ENCODE peak calls at places on chromosome X, in four cellular contexts. F, L, T and N are unnamed samples.

GRCh38 chrX:10797493-10797892 is 177.1 kb upstream of the MID1 start:
- DNase-seq in L (peak), F (no peak), T (no peak), N (no peak)

GRCh38 chrX:140274761-140275525 is 229.9 kb downstream of the SOX3 start:
- DNase-seq in T (no peak), L (no peak), F (no peak), N (no peak)

GRCh38 chrX:102720237-102721168 is at the start of gene GPRASP3:
- DNase-seq in F (no peak), T (peak), L (peak), N (no peak)

GRCh38 chrX:119503484-119503861 is 35.2 kb downstream of the SLC25A5 start:
- DNase-seq in F (no peak), L (no peak), T (no peak), N (peak)

GRCh38 chrX:109859673-109860072 is 126.6 kb upstream of the ACSL4 start:
- DNase-seq in F (no peak), L (no peak), T (no peak), N (no peak)

GRCh38 chrX:51825432-51825831 is 68.0 kb upstream of the MAGED1 start:
- DNase-seq in F (no peak), L (no peak), T (no peak), N (no peak)

GRCh38 chrX:28126886-28127285 is 145.6 kb upstream of the DCAF8L1 start:
- DNase-seq in L (no peak), T (no peak), F (no peak), N (no peak)

GRCh38 chrX:119008122-119008744 is 33.8 kb downstream of the LONRF3 start:
- DNase-seq in L (peak), T (peak), F (no peak), N (peak)

GRCh38 chrX:10608099-10608498 is 12.3 kb downstream of the MID1 start:
- DNase-seq in T (no peak), F (no peak), L (peak), N (no peak)

GRCh38 chrX:97594825-97595224 is 711.1 kb downstream of the RPA4 start:
- DNase-seq in L (no peak), T (no peak), F (no peak), N (peak)

GRCh38 chrX:133461226-133461625 is 45.9 kb upstream of the GPC4 start:
- DNase-seq in T (no peak), F (no peak), L (no peak), N (no peak)

GRCh38 chrX:47632664-47633063 is 2.9 kb upstream of the CFP start:
- DNase-seq in L (no peak), T (no peak), F (no peak), N (no peak)

GRCh38 chrX:49282647-49283011 is 13.0 kb downstream of the PPP1R3F start:
- DNase-seq in F (no peak), T (peak), L (peak), N (no peak)

GRCh38 chrX:129980540-129981206 is 1.8 kb upstream of the BCORL1 start:
- DNase-seq in F (no peak), T (no peak), L (peak), N (peak)

GRCh38 chrX:1593286-1594271 is 2.2 kb downstream of the AKAP17A start:
- DNase-seq in L (no peak), T (no peak), F (no peak), N (no peak)

DNA sequence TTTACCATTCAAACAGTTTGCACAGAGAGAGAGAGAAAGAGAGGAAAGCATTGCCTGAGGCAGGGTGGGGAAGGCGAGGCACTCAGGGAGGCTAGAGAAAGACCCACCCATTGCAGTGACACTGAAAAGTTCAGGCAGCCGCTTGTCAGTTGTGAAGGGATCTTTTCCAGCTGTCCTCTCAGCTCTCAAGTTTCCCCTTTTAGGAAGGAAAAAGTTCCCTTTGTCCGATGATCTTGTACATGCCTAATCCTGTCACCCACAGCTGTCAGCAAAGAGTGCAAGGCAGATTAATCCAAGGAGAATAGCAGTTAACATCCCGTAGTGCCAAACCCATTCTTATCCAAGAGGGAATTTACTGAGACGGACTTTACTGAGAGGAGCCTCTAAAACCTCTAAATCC is 255.0 kb downstream of the MAGEB5 start:
- DNase-seq in T (no peak), F (no peak), L (no peak), N (no peak)
- TF ChIP-seq CHD4 in T (no peak), F (no peak), L (no peak), N (no peak)

DNA sequence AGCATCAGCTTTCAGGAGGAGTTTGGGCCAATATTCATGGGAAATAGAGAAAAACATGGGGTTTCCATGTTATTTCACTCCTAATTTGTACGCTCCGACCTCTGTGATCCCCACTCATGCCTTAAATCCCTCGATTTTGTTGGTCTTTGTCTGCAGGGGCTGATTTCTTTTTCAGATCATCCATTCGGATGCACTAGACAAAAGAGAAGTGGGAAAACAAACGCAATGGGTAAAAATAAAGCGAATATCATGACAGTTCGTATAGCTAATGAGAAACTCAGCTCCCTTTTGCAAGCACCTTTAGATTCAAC is 139.1 kb upstream of the PLAC1 start:
- DNase-seq in L (no peak), T (no peak), F (no peak), N (no peak)
- TF ChIP-seq CHD4 in L (no peak), T (no peak), F (no peak), N (no peak)

GRCh38 chrX:8782595-8782994 is 18.6 kb downstream of the FAM9A start:
- DNase-seq in L (no peak), T (no peak), F (no peak), N (no peak)

GRCh38 chrX:8784162-8784561 is 17.0 kb downstream of the FAM9A start:
- DNase-seq in L (no peak), F (no peak), T (no peak), N (no peak)

DNA sequence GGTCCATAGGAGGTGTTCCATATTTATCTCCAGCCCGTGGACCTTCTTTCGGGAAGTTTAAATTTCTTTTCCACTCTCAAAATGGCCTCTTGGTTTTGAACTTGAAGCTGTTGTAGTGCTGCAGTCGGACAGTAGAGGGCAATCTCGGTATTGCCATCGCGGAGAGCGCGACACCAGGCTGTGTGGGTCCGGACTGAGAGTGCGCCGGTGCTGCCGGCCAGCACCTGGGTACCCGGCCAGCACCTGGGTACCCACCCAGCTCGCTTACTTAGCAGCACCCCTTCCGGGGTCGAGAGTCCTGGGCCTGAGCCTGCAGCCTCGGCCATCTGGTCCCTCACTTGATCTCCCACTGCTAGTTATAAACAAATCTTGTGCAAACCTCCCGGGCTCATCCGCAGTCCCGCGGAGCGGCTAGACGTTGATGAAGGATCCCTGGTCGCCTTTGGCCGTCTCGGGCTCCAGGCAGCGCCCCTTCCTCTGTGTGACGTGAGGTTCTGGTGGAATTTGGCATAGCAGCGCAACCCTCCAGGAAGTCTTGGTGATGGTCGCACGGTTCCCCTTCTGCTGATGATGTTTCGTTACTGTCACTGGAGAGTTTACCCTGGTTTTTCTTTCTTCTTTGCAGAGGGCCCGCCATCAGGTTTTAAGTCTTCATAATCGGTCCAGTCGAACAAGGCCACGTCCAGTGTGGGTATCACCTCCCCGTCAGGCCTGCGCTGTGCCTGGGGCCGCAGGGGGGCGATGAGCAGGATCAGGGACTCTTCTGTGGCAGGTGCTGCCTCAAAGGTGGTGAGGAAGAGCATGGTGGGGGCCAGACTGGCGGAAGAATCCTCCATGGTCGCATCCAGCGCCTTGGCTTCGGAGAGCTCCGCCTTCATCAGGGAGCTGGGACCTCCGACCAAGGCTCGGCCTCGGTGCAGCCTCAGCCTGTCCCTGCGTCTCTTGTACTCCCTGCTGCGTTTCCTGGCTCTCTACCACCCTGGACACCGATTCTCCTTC is 17.8 kb downstream of the FAM9A start:
- DNase-seq in L (peak), T (peak), F (no peak), N (peak)
- TF ChIP-seq CHD4 in L (no peak), T (no peak), F (no peak), N (no peak)

GRCh38 chrX:128818690-128819089 is 704.6 kb downstream of the SMARCA1 start:
- DNase-seq in T (no peak), F (no peak), L (no peak), N (peak)
- TF ChIP-seq CHD4 in T (no peak), F (no peak), L (no peak), N (no peak)

GRCh38 chrX:153765138-153766079 is 1.4 kb downstream of the PLXNB3 start:
- DNase-seq in F (no peak), T (peak), L (no peak), N (peak)
- TF ChIP-seq CHD4 in F (no peak), T (no peak), L (no peak), N (no peak)